ENCODE peak calls at places on chromosomes 2 and 18, in ten cellular contexts. Z is fibroblast of lung, N is H9, D is uterus, C is heart right ventricle, X is endodermal cell, K is suprapubic skin, O is cardiac muscle cell, U is hepatocyte, R is esophagus squamous epithelium. T is an unnamed sample.

GRCh38 chr2:202031261-202031986 is 2.2 kb upstream of the FZD7 start:
- DNase-seq in Z (peak; percentile 37), N (no peak), D (no peak), C (no peak), X (no peak), K (no peak), O (no peak), U (no peak), R (no peak), T (no peak)

GRCh38 chr2:29196792-29197788 is 81.9 kb downstream of the CLIP4 start:
- DNase-seq in Z (peak; percentile 62), N (peak; percentile 73), D (peak; percentile 58), C (peak; percentile 62), X (peak; percentile 94), K (no peak), O (peak; percentile 69), U (peak; percentile 84), R (no peak), T (peak; percentile 85)

GRCh38 chr2:148876589-148877402 is 1.8 kb downstream of the KIF5C start:
- DNase-seq in Z (no peak), N (peak; percentile 92), D (no peak), C (peak; percentile 18), X (peak; percentile 96), K (no peak), O (no peak), U (peak; percentile 65), R (no peak), T (peak; percentile 82)

GRCh38 chr2:237752761-237753165 is 45.8 kb upstream of the RBM44 start:
- DNase-seq in Z (no peak), N (no peak), D (no peak), C (no peak), X (no peak), K (no peak), O (no peak), U (no peak), R (no peak), T (no peak)

GRCh38 chr2:85185431-85185940 is 52.3 kb downstream of the TCF7L1 start:
- DNase-seq in Z (no peak), N (no peak), D (no peak), C (no peak), X (no peak), K (no peak), O (peak; percentile 48), U (no peak), R (no peak), T (peak; percentile 44)

GRCh38 chr2:9910699-9911098 is 40.8 kb upstream of the GRHL1 start:
- DNase-seq in Z (no peak), N (no peak), D (no peak), C (no peak), X (no peak), K (no peak), O (no peak), U (no peak), R (no peak), T (no peak)

GRCh38 chr2:133817680-133818566 is 249.7 kb upstream of the NCKAP5 start:
- DNase-seq in Z (peak; percentile 94), N (no peak), D (no peak), C (no peak), X (no peak), K (no peak), O (peak; percentile 92), U (peak; percentile 70), R (no peak), T (no peak)

GRCh38 chr18:54983041-54983686 is 23.9 kb upstream of the CCDC68 start:
- DNase-seq in Z (peak; percentile 84), N (no peak), D (no peak), C (no peak), X (no peak), K (no peak), O (peak; percentile 81), U (peak; percentile 70), R (no peak), T (no peak)

GRCh38 chr2:216001612-216002215 is 11.6 kb downstream of the MREG start:
- DNase-seq in Z (no peak), N (no peak), D (no peak), C (no peak), X (no peak), K (no peak), O (no peak), U (no peak), R (no peak), T (no peak)

GRCh38 chr2:200985806-200986205 is 22.3 kb upstream of the ORC2 start:
- DNase-seq in Z (peak; percentile 27), N (no peak), D (no peak), C (no peak), X (no peak), K (no peak), O (peak; percentile 31), U (no peak), R (no peak), T (no peak)

GRCh38 chr2:160752475-160753330 is 259.1 kb upstream of the RBMS1 start:
- DNase-seq in Z (peak; percentile 61), N (no peak), D (no peak), C (no peak), X (peak; percentile 49), K (no peak), O (peak; percentile 57), U (no peak), R (no peak), T (no peak)

GRCh38 chr2:216770050-216770449 is 74.7 kb upstream of the IGFBP5 start:
- DNase-seq in Z (no peak), N (no peak), D (no peak), C (no peak), X (no peak), K (no peak), O (no peak), U (no peak), R (no peak), T (no peak)

GRCh38 chr2:173202570-173202969 is 126.9 kb downstream of the MAP3K20 start:
- DNase-seq in Z (no peak), N (no peak), D (no peak), C (no peak), X (no peak), K (no peak), O (no peak), U (no peak), R (no peak), T (no peak)

GRCh38 chr18:49520661-49521145 is 33.7 kb upstream of the C18orf32 start:
- DNase-seq in Z (peak; percentile 41), N (no peak), D (no peak), C (no peak), X (no peak), K (peak; percentile 4), O (peak; percentile 36), U (no peak), R (no peak), T (no peak)

DNA sequence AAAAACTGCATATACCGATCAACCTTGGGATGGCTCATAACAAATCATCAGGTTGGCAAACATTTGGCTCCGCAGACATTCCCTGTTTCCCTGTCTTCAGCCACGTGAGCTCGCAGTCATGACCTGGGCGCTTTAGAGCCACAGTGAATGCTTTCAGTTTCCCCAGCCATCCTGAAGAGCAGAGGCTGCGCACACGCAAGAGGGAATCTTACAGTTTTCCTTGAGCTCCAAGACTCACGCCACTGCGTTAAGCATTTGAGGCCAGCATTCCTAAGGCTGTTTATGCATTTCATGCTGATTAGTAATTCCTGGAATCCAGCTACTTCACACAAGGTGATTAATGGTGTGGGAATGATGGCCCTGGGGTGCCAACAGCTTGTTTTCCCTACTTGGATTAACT is 95.1 kb downstream of the MTCL1 start:
- DNase-seq in Z (peak; percentile 97), N (peak; percentile 56), D (no peak), C (no peak), X (peak; percentile 88), K (no peak), O (peak; percentile 96), U (peak; percentile 66), R (no peak), T (no peak)
- H3K4me1 ChIP-seq in Z (peaks cover 40% of the 10 kb centered on the region), N (peaks cover 15% of the 10 kb centered on the region), D (no peaks in the 10 kb centered on the region), C (peaks cover 4% of the 10 kb centered on the region), X (peaks cover 17% of the 10 kb centered on the region), K (peaks cover 2% of the 10 kb centered on the region), O (peaks cover 16% of the 10 kb centered on the region), U (peaks cover 29% of the 10 kb centered on the region), R (peaks cover 36% of the 10 kb centered on the region), T (no peaks in the 10 kb centered on the region)

DNA sequence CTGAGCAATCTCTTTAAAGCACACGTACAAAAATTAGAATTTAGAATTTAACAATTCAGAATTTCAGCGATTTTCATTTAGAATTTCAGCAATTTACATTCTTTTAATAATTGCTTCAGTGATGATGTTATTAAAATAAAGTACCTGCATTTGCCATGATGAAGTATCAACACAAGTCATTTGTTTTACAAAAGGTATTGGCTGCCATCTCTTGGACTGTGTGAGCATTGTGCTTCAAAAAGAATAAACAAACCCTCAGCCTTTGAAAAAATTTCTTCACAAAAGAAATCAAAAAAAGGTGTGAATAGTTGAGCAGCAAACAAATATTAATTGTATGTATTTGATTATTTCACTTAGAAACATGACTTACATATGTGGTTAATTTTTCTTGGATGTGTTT is 27.1 kb upstream of the ZC3H15 start:
- DNase-seq in Z (peak; percentile 42), N (no peak), D (no peak), C (no peak), X (no peak), K (no peak), O (peak; percentile 42), U (peak; percentile 35), R (no peak), T (no peak)
- TF ChIP-seq CTCF in Z (no peak), N (peak; percentile 52), D (no peak), C (peak; percentile 18), X (peak; percentile 66), K (peak; percentile 25), O (peak; percentile 33), U (peak; percentile 60), R (peak; percentile 14), T (no peak)

GRCh38 chr2:230907361-230908093 is 17.5 kb downstream of the GPR55 start:
- DNase-seq in Z (no peak), N (peak; percentile 20), D (peak; percentile 4), C (no peak), X (peak; percentile 31), K (peak; percentile 35), O (no peak), U (no peak), R (no peak), T (peak; percentile 53)
- H3K4me1 ChIP-seq in Z (peaks cover 8% of the 10 kb centered on the region), N (peaks cover 13% of the 10 kb centered on the region), D (no peaks in the 10 kb centered on the region), C (peaks cover 7% of the 10 kb centered on the region), X (peaks cover 4% of the 10 kb centered on the region), K (no peaks in the 10 kb centered on the region), O (peaks cover 19% of the 10 kb centered on the region), U (no peaks in the 10 kb centered on the region), R (peaks cover 11% of the 10 kb centered on the region), T (peaks cover 22% of the 10 kb centered on the region)

DNA sequence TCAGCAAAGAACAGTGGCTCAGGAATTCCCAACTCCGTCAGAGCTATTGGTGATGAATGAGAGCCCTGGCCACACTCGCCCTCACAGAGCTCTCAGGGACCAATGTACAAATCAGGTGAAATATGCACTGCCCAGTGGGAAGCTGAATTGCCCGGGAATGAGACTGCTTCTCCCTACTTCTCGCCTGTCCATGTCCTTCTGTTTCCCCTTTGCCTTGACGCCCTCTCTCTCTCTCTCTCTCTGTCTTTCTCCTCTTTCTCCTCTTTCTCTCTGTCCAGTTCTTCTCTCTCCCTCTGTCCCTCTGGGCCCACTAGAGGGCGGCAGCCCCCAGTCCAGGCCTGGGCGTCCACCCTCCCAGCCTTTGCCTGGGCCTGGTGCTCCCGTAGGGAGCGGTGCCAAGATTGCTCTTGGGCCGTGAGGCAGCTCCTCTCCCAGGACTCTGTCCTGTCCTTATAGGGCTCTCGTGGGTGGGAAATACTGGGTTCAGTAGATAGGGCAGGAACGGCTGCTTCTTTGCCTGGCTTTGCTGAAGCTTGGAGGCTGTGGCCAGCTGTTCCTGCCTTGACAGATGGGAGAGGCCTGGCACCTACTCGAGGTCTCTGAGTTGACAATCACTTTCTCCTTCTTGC is 28.4 kb upstream of the PUM2 start:
- DNase-seq in Z (peak; percentile 94), N (peak; percentile 85), D (peak; percentile 92), C (peak; percentile 87), X (peak; percentile 92), K (peak; percentile 83), O (peak; percentile 95), U (peak; percentile 92), R (no peak), T (peak; percentile 85)
- TF ChIP-seq CTCF in Z (peak; percentile 92), N (peak; percentile 87), D (peak; percentile 88), C (peak; percentile 77), X (peak; percentile 92), K (peak; percentile 71), O (peak; percentile 92), U (peak; percentile 78), R (peak; percentile 55), T (peak; percentile 30)

GRCh38 chr18:51191139-51191717 is 6.3 kb downstream of the MEX3C start:
- DNase-seq in Z (no peak), N (no peak), D (no peak), C (no peak), X (no peak), K (no peak), O (no peak), U (no peak), R (no peak), T (no peak)
- H3K4me1 ChIP-seq in Z (peaks cover 2% of the 10 kb centered on the region), N (peaks cover 4% of the 10 kb centered on the region), D (no peaks in the 10 kb centered on the region), C (peaks cover 94% of the 10 kb centered on the region), X (no peaks in the 10 kb centered on the region), K (peaks cover 65% of the 10 kb centered on the region), O (peaks cover 46% of the 10 kb centered on the region), U (peaks cover 41% of the 10 kb centered on the region), R (peaks cover 86% of the 10 kb centered on the region), T (peaks cover 76% of the 10 kb centered on the region)

T was measured in spleen.